ENCODE peak calls at places on chromosomes 2 and 18, in eight cellular contexts. One of them, this sample, is unnamed. For H3K4me1, the result is how much of the 10 kb centered on the place peaks cover.

GRCh38 chr2:182867411-182868048 is 1.1 kb upstream of the FRZB start:
- DNase-seq in aorta: no peak
- DNase-seq in effector memory CD4-positive, alpha-beta T cell: no peak
- DNase-seq in mammary epithelial cell: no peak
- DNase-seq in Panc1: no peak
- DNase-seq in left lung: no peak
- DNase-seq in astrocyte: no peak
- DNase-seq in tibial nerve: no peak
- DNase-seq in this sample: no peak

GRCh38 chr2:3536682-3537632 is 17.6 kb upstream of the ADI1 start:
- DNase-seq in left lung: no peak
- DNase-seq in Panc1: no peak
- DNase-seq in tibial nerve: peak
- DNase-seq in effector memory CD4-positive, alpha-beta T cell: no peak
- DNase-seq in aorta: peak
- DNase-seq in mammary epithelial cell: peak
- DNase-seq in astrocyte: peak
- DNase-seq in this sample: no peak

GRCh38 chr18:21777814-21778213 is 37.2 kb downstream of the MIB1 start:
- DNase-seq in effector memory CD4-positive, alpha-beta T cell: no peak
- DNase-seq in left lung: no peak
- DNase-seq in mammary epithelial cell: no peak
- DNase-seq in astrocyte: no peak
- DNase-seq in tibial nerve: no peak
- DNase-seq in aorta: no peak
- DNase-seq in Panc1: no peak
- DNase-seq in this sample: no peak

GRCh38 chr18:58527116-58528010 is 101.5 kb downstream of the ALPK2 start:
- DNase-seq in astrocyte: peak
- DNase-seq in effector memory CD4-positive, alpha-beta T cell: no peak
- DNase-seq in left lung: no peak
- DNase-seq in aorta: no peak
- DNase-seq in Panc1: no peak
- DNase-seq in mammary epithelial cell: no peak
- DNase-seq in tibial nerve: no peak
- DNase-seq in this sample: no peak

GRCh38 chr18:43159091-43159490 is 43.6 kb upstream of the RIT2 start:
- DNase-seq in mammary epithelial cell: no peak
- DNase-seq in Panc1: no peak
- DNase-seq in tibial nerve: no peak
- DNase-seq in astrocyte: peak
- DNase-seq in aorta: no peak
- DNase-seq in left lung: no peak
- DNase-seq in effector memory CD4-positive, alpha-beta T cell: no peak
- DNase-seq in this sample: no peak

GRCh38 chr2:237686659-237687136 is 59.3 kb downstream of the LRRFIP1 start:
- DNase-seq in mammary epithelial cell: no peak
- DNase-seq in astrocyte: peak
- DNase-seq in tibial nerve: no peak
- DNase-seq in left lung: no peak
- DNase-seq in effector memory CD4-positive, alpha-beta T cell: no peak
- DNase-seq in aorta: no peak
- DNase-seq in Panc1: no peak
- DNase-seq in this sample: no peak

GRCh38 chr2:134772493-134773169 is 53.8 kb upstream of the TMEM163 start:
- DNase-seq in left lung: no peak
- DNase-seq in effector memory CD4-positive, alpha-beta T cell: no peak
- DNase-seq in tibial nerve: no peak
- DNase-seq in astrocyte: no peak
- DNase-seq in mammary epithelial cell: no peak
- DNase-seq in Panc1: no peak
- DNase-seq in aorta: no peak
- DNase-seq in this sample: no peak

GRCh38 chr2:148244593-148245292 is 223.9 kb downstream of the MBD5 start:
- DNase-seq in tibial nerve: no peak
- DNase-seq in mammary epithelial cell: peak
- DNase-seq in Panc1: peak
- DNase-seq in aorta: no peak
- DNase-seq in astrocyte: peak
- DNase-seq in effector memory CD4-positive, alpha-beta T cell: no peak
- DNase-seq in left lung: no peak
- DNase-seq in this sample: no peak

GRCh38 chr2:43425659-43426058 is 170.2 kb downstream of the THADA start:
- DNase-seq in effector memory CD4-positive, alpha-beta T cell: no peak
- DNase-seq in astrocyte: no peak
- DNase-seq in mammary epithelial cell: no peak
- DNase-seq in aorta: no peak
- DNase-seq in Panc1: no peak
- DNase-seq in tibial nerve: no peak
- DNase-seq in left lung: no peak
- DNase-seq in this sample: no peak

GRCh38 chr2:23651187-23651983 is 266.4 kb downstream of the KLHL29 start:
- DNase-seq in effector memory CD4-positive, alpha-beta T cell: no peak
- DNase-seq in left lung: no peak
- DNase-seq in tibial nerve: no peak
- DNase-seq in aorta: no peak
- DNase-seq in astrocyte: peak
- DNase-seq in mammary epithelial cell: peak
- DNase-seq in Panc1: peak
- DNase-seq in this sample: no peak

GRCh38 chr2:99354060-99354459 is 16.9 kb downstream of the EIF5B start:
- DNase-seq in tibial nerve: no peak
- DNase-seq in mammary epithelial cell: no peak
- DNase-seq in aorta: no peak
- DNase-seq in left lung: no peak
- DNase-seq in Panc1: no peak
- DNase-seq in astrocyte: peak
- DNase-seq in effector memory CD4-positive, alpha-beta T cell: no peak
- DNase-seq in this sample: no peak

GRCh38 chr2:130835766-130836015 is 1.0 kb upstream of the ARHGEF4 start:
- DNase-seq in mammary epithelial cell: no peak
- DNase-seq in effector memory CD4-positive, alpha-beta T cell: no peak
- DNase-seq in astrocyte: no peak
- DNase-seq in Panc1: no peak
- DNase-seq in aorta: peak
- DNase-seq in tibial nerve: no peak
- DNase-seq in left lung: no peak
- DNase-seq in this sample: no peak

GRCh38 chr2:222208010-222208690 is 90.6 kb downstream of the PAX3 start:
- DNase-seq in astrocyte: peak
- DNase-seq in Panc1: no peak
- DNase-seq in tibial nerve: no peak
- DNase-seq in effector memory CD4-positive, alpha-beta T cell: no peak
- DNase-seq in left lung: no peak
- DNase-seq in aorta: no peak
- DNase-seq in mammary epithelial cell: no peak
- DNase-seq in this sample: no peak

GRCh38 chr2:109348190-109348589 is 219.2 kb downstream of the SH3RF3 start:
- DNase-seq in left lung: no peak
- DNase-seq in mammary epithelial cell: no peak
- DNase-seq in astrocyte: no peak
- DNase-seq in aorta: no peak
- DNase-seq in Panc1: no peak
- DNase-seq in effector memory CD4-positive, alpha-beta T cell: no peak
- DNase-seq in tibial nerve: no peak
- DNase-seq in this sample: no peak
- H3K4me1 ChIP-seq in left lung: under half
- H3K4me1 ChIP-seq in mammary epithelial cell: under half
- H3K4me1 ChIP-seq in astrocyte: under half
- H3K4me1 ChIP-seq in aorta: under half
- H3K4me1 ChIP-seq in Panc1: under half
- H3K4me1 ChIP-seq in effector memory CD4-positive, alpha-beta T cell: under half
- H3K4me1 ChIP-seq in tibial nerve: under half
- H3K4me1 ChIP-seq in this sample: under half

DNA sequence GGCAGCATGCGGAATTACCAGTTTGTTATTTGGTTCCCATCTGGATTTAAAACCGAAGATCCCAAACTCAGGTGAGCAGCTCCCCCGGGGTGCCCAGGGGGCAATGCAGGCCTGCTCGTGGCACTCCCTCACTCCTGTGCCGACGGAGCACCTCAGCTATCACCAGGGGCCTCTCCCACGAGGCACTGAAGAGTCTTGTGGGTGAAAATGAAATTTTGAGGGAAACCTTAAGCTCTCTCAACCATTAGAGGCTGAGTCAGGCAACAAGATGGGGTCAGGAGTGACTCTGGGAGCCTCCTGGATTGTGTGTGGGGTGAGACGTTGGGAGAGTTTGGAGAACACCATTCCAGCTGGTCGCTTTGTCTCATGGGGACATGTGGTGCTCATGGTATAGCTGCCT is 189.0 kb downstream of the PRKCE start:
- DNase-seq in tibial nerve: no peak
- DNase-seq in Panc1: no peak
- DNase-seq in mammary epithelial cell: no peak
- DNase-seq in astrocyte: no peak
- DNase-seq in effector memory CD4-positive, alpha-beta T cell: no peak
- DNase-seq in left lung: no peak
- DNase-seq in aorta: no peak
- DNase-seq in this sample: no peak
- H3K4me1 ChIP-seq in tibial nerve: half or more
- H3K4me1 ChIP-seq in Panc1: under half
- H3K4me1 ChIP-seq in mammary epithelial cell: under half
- H3K4me1 ChIP-seq in astrocyte: under half
- H3K4me1 ChIP-seq in effector memory CD4-positive, alpha-beta T cell: under half
- H3K4me1 ChIP-seq in left lung: half or more
- H3K4me1 ChIP-seq in aorta: under half
- H3K4me1 ChIP-seq in this sample: under half

GRCh38 chr2:62374301-62374960 is 131.6 kb downstream of the TMEM17 start:
- DNase-seq in aorta: no peak
- DNase-seq in effector memory CD4-positive, alpha-beta T cell: no peak
- DNase-seq in mammary epithelial cell: no peak
- DNase-seq in tibial nerve: no peak
- DNase-seq in astrocyte: no peak
- DNase-seq in left lung: no peak
- DNase-seq in Panc1: no peak
- DNase-seq in this sample: no peak

GRCh38 chr2:62370304-62371250 is 135.4 kb downstream of the TMEM17 start:
- DNase-seq in mammary epithelial cell: no peak
- DNase-seq in left lung: no peak
- DNase-seq in Panc1: no peak
- DNase-seq in tibial nerve: no peak
- DNase-seq in aorta: no peak
- DNase-seq in effector memory CD4-positive, alpha-beta T cell: no peak
- DNase-seq in astrocyte: no peak
- DNase-seq in this sample: no peak

GRCh38 chr2:62372824-62373223 is 133.2 kb downstream of the TMEM17 start:
- DNase-seq in effector memory CD4-positive, alpha-beta T cell: no peak
- DNase-seq in left lung: no peak
- DNase-seq in mammary epithelial cell: no peak
- DNase-seq in Panc1: no peak
- DNase-seq in tibial nerve: no peak
- DNase-seq in astrocyte: no peak
- DNase-seq in aorta: no peak
- DNase-seq in this sample: no peak

GRCh38 chr2:62379576-62379975 is 126.4 kb downstream of the TMEM17 start:
- DNase-seq in astrocyte: no peak
- DNase-seq in effector memory CD4-positive, alpha-beta T cell: no peak
- DNase-seq in Panc1: no peak
- DNase-seq in tibial nerve: no peak
- DNase-seq in left lung: no peak
- DNase-seq in aorta: no peak
- DNase-seq in mammary epithelial cell: no peak
- DNase-seq in this sample: no peak

DNA sequence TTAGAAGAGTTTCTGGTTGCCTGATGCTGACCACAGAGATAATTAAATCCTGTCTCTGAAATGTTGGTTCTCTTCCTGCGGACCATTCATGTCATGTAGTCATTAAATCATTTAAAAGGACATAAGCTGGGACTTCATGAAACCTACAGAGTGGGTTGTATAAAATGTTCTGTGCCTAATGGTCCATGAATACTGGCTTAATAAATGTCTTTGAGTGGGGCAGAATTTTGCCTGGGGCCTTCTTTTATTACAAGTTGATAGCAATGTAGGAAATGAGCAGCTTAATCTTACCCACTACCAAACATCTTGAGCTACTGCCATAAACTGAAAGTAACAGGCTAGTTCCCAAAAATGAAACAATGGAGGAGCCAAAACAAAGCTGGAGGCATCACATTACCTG is 130.9 kb downstream of the TMEM17 start:
- DNase-seq in mammary epithelial cell: no peak
- DNase-seq in astrocyte: no peak
- DNase-seq in effector memory CD4-positive, alpha-beta T cell: no peak
- DNase-seq in tibial nerve: no peak
- DNase-seq in aorta: no peak
- DNase-seq in Panc1: no peak
- DNase-seq in left lung: no peak
- DNase-seq in this sample: no peak
- H3K4me1 ChIP-seq in mammary epithelial cell: under half
- H3K4me1 ChIP-seq in astrocyte: under half
- H3K4me1 ChIP-seq in effector memory CD4-positive, alpha-beta T cell: under half
- H3K4me1 ChIP-seq in tibial nerve: under half
- H3K4me1 ChIP-seq in aorta: under half
- H3K4me1 ChIP-seq in Panc1: under half
- H3K4me1 ChIP-seq in left lung: under half
- H3K4me1 ChIP-seq in this sample: under half

GRCh38 chr18:67135981-67136380 is 380.5 kb downstream of the DSEL start:
- DNase-seq in astrocyte: no peak
- DNase-seq in left lung: no peak
- DNase-seq in aorta: no peak
- DNase-seq in Panc1: no peak
- DNase-seq in mammary epithelial cell: peak
- DNase-seq in tibial nerve: no peak
- DNase-seq in effector memory CD4-positive, alpha-beta T cell: no peak
- DNase-seq in this sample: no peak

GRCh38 chr18:67144342-67144741 is 372.2 kb downstream of the DSEL start:
- DNase-seq in aorta: no peak
- DNase-seq in tibial nerve: no peak
- DNase-seq in mammary epithelial cell: no peak
- DNase-seq in astrocyte: no peak
- DNase-seq in Panc1: no peak
- DNase-seq in left lung: no peak
- DNase-seq in effector memory CD4-positive, alpha-beta T cell: no peak
- DNase-seq in this sample: no peak

GRCh38 chr18:67142604-67143003 is 373.9 kb downstream of the DSEL start:
- DNase-seq in tibial nerve: no peak
- DNase-seq in Panc1: no peak
- DNase-seq in astrocyte: no peak
- DNase-seq in aorta: no peak
- DNase-seq in mammary epithelial cell: no peak
- DNase-seq in effector memory CD4-positive, alpha-beta T cell: no peak
- DNase-seq in left lung: no peak
- DNase-seq in this sample: no peak

GRCh38 chr18:67140495-67140894 is 376.0 kb downstream of the DSEL start:
- DNase-seq in astrocyte: no peak
- DNase-seq in Panc1: no peak
- DNase-seq in effector memory CD4-positive, alpha-beta T cell: no peak
- DNase-seq in aorta: no peak
- DNase-seq in mammary epithelial cell: no peak
- DNase-seq in left lung: no peak
- DNase-seq in tibial nerve: no peak
- DNase-seq in this sample: no peak

DNA sequence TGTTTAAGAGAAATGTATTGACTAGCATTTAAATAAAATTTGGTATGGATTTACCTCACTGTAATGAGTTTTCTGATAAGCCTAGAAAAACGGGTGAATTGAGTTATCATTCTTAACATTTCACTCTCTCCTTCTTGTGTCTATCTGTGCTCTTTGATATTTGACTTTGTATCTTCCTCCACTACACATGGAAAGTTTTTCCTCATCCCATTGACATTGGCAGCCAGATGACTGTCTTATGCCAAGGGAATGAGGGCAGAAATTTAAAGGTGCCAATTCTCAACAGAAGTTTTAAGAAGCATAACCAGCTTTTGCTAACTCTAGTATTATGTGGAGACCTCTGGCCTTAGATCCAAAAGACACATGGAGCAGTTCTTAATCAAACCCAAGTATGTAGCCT is 376.6 kb downstream of the DSEL start:
- DNase-seq in tibial nerve: no peak
- DNase-seq in left lung: no peak
- DNase-seq in aorta: no peak
- DNase-seq in astrocyte: no peak
- DNase-seq in mammary epithelial cell: no peak
- DNase-seq in Panc1: no peak
- DNase-seq in effector memory CD4-positive, alpha-beta T cell: no peak
- DNase-seq in this sample: no peak
- H3K4me1 ChIP-seq in tibial nerve: under half
- H3K4me1 ChIP-seq in left lung: under half
- H3K4me1 ChIP-seq in aorta: under half
- H3K4me1 ChIP-seq in astrocyte: under half
- H3K4me1 ChIP-seq in mammary epithelial cell: under half
- H3K4me1 ChIP-seq in Panc1: under half
- H3K4me1 ChIP-seq in effector memory CD4-positive, alpha-beta T cell: under half
- H3K4me1 ChIP-seq in this sample: under half

This sample was measured in body of pancreas.